ENCODE peak calls at places on chromosomes 3 and 15, in four cellular contexts. Q is iris pigment epithelial cell, D is left ventricle myocardium inferior, G is NCI-H1105. E is an unnamed sample.

GRCh38 chr3:58292866-58293265 is 13.2 kb upstream of the RPP14 start:
- DNase-seq in Q (no peak), D (no peak), G (no peak), E (no peak)

GRCh38 chr3:195195321-195196209 is 75.4 kb downstream of the XXYLT1 start:
- DNase-seq in Q (no peak), D (no peak), G (no peak), E (no peak)

GRCh38 chr3:168888781-168889180 is 774.7 kb downstream of the MECOM start:
- DNase-seq in Q (no peak), D (no peak), G (no peak), E (no peak)

GRCh38 chr3:195854628-195855300 is 43.0 kb upstream of the MUC4 start:
- DNase-seq in Q (no peak), D (no peak), G (no peak), E (no peak)

GRCh38 chr15:45473068-45473467 is 49.5 kb downstream of the SLC30A4 start:
- DNase-seq in Q (no peak), D (no peak), G (no peak), E (no peak)

GRCh38 chr15:33587773-33588172 is 277.0 kb downstream of the RYR3 start:
- DNase-seq in Q (peak), D (no peak), G (no peak), E (no peak)

GRCh38 chr3:189272500-189273119 is 100.8 kb downstream of the TPRG1 start:
- DNase-seq in Q (no peak), D (no peak), G (peak), E (no peak)

GRCh38 chr3:132593241-132593949 is 3.7 kb upstream of the ACKR4 start:
- DNase-seq in Q (no peak), D (no peak), G (no peak), E (no peak)

GRCh38 chr3:45631486-45631885 is 36.9 kb downstream of the LIMD1 start:
- DNase-seq in Q (no peak), D (no peak), G (no peak), E (peak)

GRCh38 chr15:88909956-88910831 is 3.0 kb downstream of the MFGE8 start:
- DNase-seq in Q (no peak), D (no peak), G (no peak), E (no peak)

GRCh38 chr15:100039994-100040393 is 301.8 kb downstream of the ADAMTS17 start:
- DNase-seq in Q (no peak), D (no peak), G (no peak), E (no peak)

GRCh38 chr15:40564591-40565332 is at the start of gene CCDC32:
- DNase-seq in Q (peak), D (peak), G (peak), E (peak)

GRCh38 chr3:128278761-128279593 is 125.7 kb downstream of the EEFSEC start:
- DNase-seq in Q (peak), D (peak), G (no peak), E (peak)

GRCh38 chr3:124200336-124200901 is 208.5 kb upstream of the ROPN1 start:
- DNase-seq in Q (no peak), D (no peak), G (no peak), E (no peak)

GRCh38 chr3:52098108-52098507 is 41.7 kb upstream of the DUSP7 start:
- DNase-seq in Q (no peak), D (no peak), G (no peak), E (no peak)

GRCh38 chr3:100634493-100635272 is 25.3 kb downstream of the ADGRG7 start:
- DNase-seq in Q (peak), D (no peak), G (no peak), E (peak)

GRCh38 chr3:98553751-98554150 is 22.0 kb downstream of the GPR15 start:
- DNase-seq in Q (no peak), D (no peak), G (no peak), E (no peak)

GRCh38 chr15:92104069-92104468 is 250.6 kb downstream of the SLCO3A1 start:
- DNase-seq in Q (no peak), D (no peak), G (no peak), E (no peak)

GRCh38 chr3:195570344-195570743 is 13.4 kb downstream of the APOD start:
- DNase-seq in Q (no peak), D (no peak), G (no peak), E (no peak)

GRCh38 chr15:77097317-77097721 is 26.4 kb upstream of the TSPAN3 start:
- DNase-seq in Q (no peak), D (no peak), G (no peak), E (no peak)

GRCh38 chr3:170301404-170301803 is 56.1 kb upstream of the SKIL start:
- DNase-seq in Q (peak), D (no peak), G (no peak), E (no peak)

GRCh38 chr15:41337631-41338522 is 5.2 kb downstream of the NUSAP1 start:
- DNase-seq in Q (no peak), D (no peak), G (no peak), E (no peak)

GRCh38 chr3:17119198-17120072 is 234.7 kb downstream of the PLCL2 start:
- DNase-seq in Q (no peak), D (no peak), G (no peak), E (no peak)

GRCh38 chr3:95168526-95168925 is 1105.7 kb downstream of the NSUN3 start:
- DNase-seq in Q (no peak), D (no peak), G (no peak), E (no peak)

GRCh38 chr15:62709261-62709660 is 333.3 kb upstream of the TPM1 start:
- DNase-seq in Q (no peak), D (no peak), G (no peak), E (no peak)

GRCh38 chr3:23992051-23992628 is 47.1 kb downstream of the NR1D2 start:
- DNase-seq in Q (peak), D (no peak), G (peak), E (no peak)

GRCh38 chr3:117480493-117480892 is 770.9 kb downstream of the TUSC7 start:
- DNase-seq in Q (no peak), D (no peak), G (no peak), E (no peak)

GRCh38 chr3:190013943-190014924 is 106.5 kb downstream of the P3H2 start:
- DNase-seq in Q (no peak), D (no peak), G (no peak), E (no peak)

GRCh38 chr15:89442671-89443307 is 53.6 kb downstream of the RHCG start:
- DNase-seq in Q (peak), D (no peak), G (no peak), E (peak)

GRCh38 chr3:42780892-42781700 is 8.0 kb upstream of the CCDC13 start:
- DNase-seq in Q (peak), D (no peak), G (no peak), E (no peak)

GRCh38 chr3:15665510-15666150 is 64.1 kb downstream of the BTD start:
- DNase-seq in Q (no peak), D (no peak), G (no peak), E (no peak)

GRCh38 chr3:34843479-34843870 is 795.9 kb upstream of the ARPP21 start:
- DNase-seq in Q (no peak), D (no peak), G (no peak), E (no peak)

GRCh38 chr3:109336272-109336957 is 931 bp downstream of the DPPA4 start:
- DNase-seq in Q (peak), D (no peak), G (no peak), E (peak)